ENCODE peak calls at places on chromosome 15, in seven cellular contexts. J, N, T, M, D, U and P are unnamed samples.

GRCh38 chr15:38532728-38533127 is 31.9 kb downstream of the RASGRP1 start:
- DNase-seq in J (no peak), N (no peak), T (no peak), M (no peak), D (no peak), U (no peak), P (no peak)

GRCh38 chr15:100943074-100943473 is 23.9 kb downstream of the LRRK1 start:
- DNase-seq in J (no peak), N (no peak), T (no peak), M (no peak), D (no peak), U (no peak), P (peak)

GRCh38 chr15:37101634-37102314 is 1.4 kb upstream of the MEIS2 start:
- DNase-seq in J (peak), N (peak), T (peak), M (peak), D (peak), U (peak), P (peak)

GRCh38 chr15:58040117-58040516 is 25.4 kb downstream of the ALDH1A2 start:
- DNase-seq in J (no peak), N (no peak), T (no peak), M (no peak), D (peak), U (no peak), P (no peak)

GRCh38 chr15:43934480-43934879 is 107.7 kb downstream of the WDR76 start:
- DNase-seq in J (no peak), N (no peak), T (no peak), M (no peak), D (no peak), U (no peak), P (no peak)

GRCh38 chr15:48855501-48856440 is 22.2 kb upstream of the EID1 start:
- DNase-seq in J (peak), N (no peak), T (peak), M (no peak), D (peak), U (no peak), P (peak)

GRCh38 chr15:88491158-88491557 is 23.6 kb downstream of the MRPS11 start:
- DNase-seq in J (no peak), N (no peak), T (peak), M (no peak), D (no peak), U (no peak), P (no peak)

GRCh38 chr15:70627734-70628541 is 135.4 kb downstream of the UACA start:
- DNase-seq in J (no peak), N (no peak), T (no peak), M (no peak), D (no peak), U (no peak), P (peak)

GRCh38 chr15:79339588-79340314 is 28.8 kb downstream of the TMED3 start:
- DNase-seq in J (peak), N (no peak), T (peak), M (no peak), D (peak), U (no peak), P (peak)

GRCh38 chr15:80436511-80437307 is 32.5 kb downstream of the ARNT2 start:
- DNase-seq in J (peak), N (no peak), T (no peak), M (no peak), D (peak), U (no peak), P (no peak)

GRCh38 chr15:25947336-25948080 is 84.4 kb upstream of the ATP10A start:
- DNase-seq in J (no peak), N (no peak), T (peak), M (no peak), D (peak), U (no peak), P (peak)

GRCh38 chr15:64314456-64314855 is 41.5 kb downstream of the CSNK1G1 start:
- DNase-seq in J (no peak), N (no peak), T (no peak), M (no peak), D (no peak), U (no peak), P (no peak)
- H3K27ac ChIP-seq in J (no peak), N (no peak), T (peak), M (no peak), D (no peak), U (no peak), P (no peak)

GRCh38 chr15:92803536-92803851 is 96.6 kb upstream of the CHD2 start:
- DNase-seq in J (no peak), N (no peak), T (no peak), M (no peak), D (no peak), U (no peak), P (no peak)

GRCh38 chr15:92800013-92800412 is 100.1 kb upstream of the CHD2 start:
- DNase-seq in J (no peak), N (no peak), T (no peak), M (no peak), D (no peak), U (no peak), P (no peak)

GRCh38 chr15:92803852-92804609 is 96.1 kb upstream of the CHD2 start:
- DNase-seq in J (peak), N (peak), T (no peak), M (peak), D (peak), U (peak), P (peak)

GRCh38 chr15:92801412-92801773 is 98.7 kb upstream of the CHD2 start:
- DNase-seq in J (peak), N (no peak), T (no peak), M (no peak), D (peak), U (no peak), P (no peak)

DNA sequence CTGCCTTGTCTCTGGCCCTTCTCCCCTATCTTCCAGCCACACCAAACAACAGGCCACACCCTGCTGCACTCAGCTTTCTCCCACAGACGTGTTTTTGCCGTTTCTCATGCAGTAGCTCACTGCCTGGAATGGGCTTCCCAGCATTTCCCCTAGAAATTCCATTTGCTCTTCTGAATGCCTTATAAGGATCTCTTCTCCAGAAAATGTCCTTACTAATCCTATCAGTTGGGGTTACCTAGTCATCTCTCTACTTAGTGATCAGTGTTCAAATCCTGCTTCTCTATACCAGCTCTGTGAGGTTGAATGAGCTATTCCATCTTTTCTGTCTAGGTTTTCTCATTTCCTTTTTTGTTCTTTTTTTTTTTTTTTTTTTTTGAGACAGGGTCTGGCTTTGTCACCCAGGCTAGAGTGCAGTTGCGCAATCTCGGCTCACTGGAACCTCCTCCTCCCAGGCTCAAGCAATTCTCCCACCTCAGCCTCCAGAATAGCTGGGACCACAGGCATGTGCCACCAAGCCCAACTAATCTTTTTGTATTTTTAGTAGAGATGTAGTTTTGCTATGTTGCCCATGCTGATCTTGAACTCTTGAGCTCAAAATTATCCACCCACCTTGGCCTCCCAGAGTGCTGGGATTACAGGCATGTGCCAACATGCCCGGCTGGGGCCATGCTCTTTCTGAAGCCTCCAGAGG is 98.2 kb upstream of the CHD2 start:
- DNase-seq in J (peak), N (peak), T (no peak), M (no peak), D (peak), U (peak), P (no peak)
- H3K4me3 ChIP-seq in J (peak), N (no peak), T (no peak), M (no peak), D (no peak), U (no peak), P (no peak)

GRCh38 chr15:77819841-77820728 is 187.4 kb upstream of the LINGO1 start:
- DNase-seq in J (peak), N (no peak), T (peak), M (no peak), D (peak), U (no peak), P (peak)

GRCh38 chr15:77819271-77819806 is 186.6 kb upstream of the LINGO1 start:
- DNase-seq in J (no peak), N (no peak), T (peak), M (no peak), D (no peak), U (no peak), P (peak)

GRCh38 chr15:77821959-77822256 is 189.2 kb upstream of the LINGO1 start:
- DNase-seq in J (no peak), N (no peak), T (no peak), M (no peak), D (no peak), U (no peak), P (no peak)

GRCh38 chr15:77822631-77823230 is 190.0 kb upstream of the LINGO1 start:
- DNase-seq in J (no peak), N (no peak), T (no peak), M (no peak), D (no peak), U (no peak), P (no peak)

DNA sequence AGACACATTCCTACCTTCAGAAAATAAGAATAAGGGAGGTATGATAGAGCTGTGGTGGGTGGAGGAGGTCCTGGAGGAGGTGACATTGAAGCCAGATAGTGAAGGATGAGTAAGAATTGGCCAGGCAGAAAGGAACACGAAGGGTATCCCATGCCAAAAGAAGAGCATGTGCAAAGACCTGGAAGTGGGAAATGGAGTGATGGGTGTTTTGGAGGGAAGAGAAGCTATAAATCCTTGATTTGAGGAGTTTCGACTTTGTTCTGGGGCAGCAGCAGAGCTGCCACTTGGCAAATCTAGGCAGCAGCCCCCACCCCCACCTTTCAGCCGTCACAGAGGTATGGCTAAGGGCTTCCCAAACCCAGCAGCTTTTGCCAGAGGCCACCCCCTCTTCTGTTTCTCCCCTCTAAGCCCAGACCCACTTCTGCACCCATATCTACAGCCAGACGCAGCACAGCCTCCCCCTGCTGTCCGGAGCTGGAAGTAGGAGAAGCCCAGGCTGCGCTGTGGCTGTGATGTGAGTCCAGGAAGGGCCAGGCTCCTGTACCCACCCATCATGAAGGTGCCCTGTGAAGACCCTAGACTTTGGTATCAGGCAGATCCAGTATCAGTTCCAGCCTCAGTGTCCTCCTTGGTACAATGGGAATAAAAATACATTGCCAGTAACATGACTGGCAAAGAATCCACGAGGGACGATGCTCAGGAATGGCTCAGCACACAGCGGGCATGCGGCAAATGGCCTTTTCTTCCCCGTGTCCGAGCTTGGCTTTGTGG is 188.7 kb upstream of the LINGO1 start:
- DNase-seq in J (peak), N (no peak), T (peak), M (peak), D (peak), U (peak), P (peak)
- TF ChIP-seq CTCF in J (peak), N (peak), T (peak), M (no peak), D (peak), U (peak), P (peak)

GRCh38 chr15:40323239-40323952 is at the start of gene INAFM2:
- DNase-seq in J (peak), N (peak), T (peak), M (peak), D (peak), U (peak), P (peak)

GRCh38 chr15:40327338-40327917 is 3.9 kb downstream of the INAFM2 start:
- DNase-seq in J (no peak), N (no peak), T (peak), M (no peak), D (no peak), U (no peak), P (no peak)

GRCh38 chr15:40323953-40324937 is 753 bp downstream of the INAFM2 start:
- DNase-seq in J (no peak), N (peak), T (peak), M (no peak), D (no peak), U (no peak), P (no peak)

GRCh38 chr15:40325188-40325587 is 1.7 kb downstream of the INAFM2 start:
- DNase-seq in J (no peak), N (no peak), T (no peak), M (no peak), D (no peak), U (no peak), P (no peak)

GRCh38 chr15:40325700-40326099 is 2.2 kb downstream of the INAFM2 start:
- DNase-seq in J (no peak), N (no peak), T (no peak), M (no peak), D (no peak), U (no peak), P (no peak)
- H3K27ac ChIP-seq in J (no peak), N (no peak), T (no peak), M (no peak), D (no peak), U (peak), P (no peak)